ENCODE peak calls at places on chromosomes 5 and 9, in eight cellular contexts. I is upper lobe of left lung, G is SK-N-SH, O is spleen, F is sigmoid colon, X is transverse colon, Z is HCT116, D is K562. Y is an unnamed sample. For H3K9me3, the result is how much of the 10 kb centered on the place peaks cover.

GRCh38 chr9:129834489-129835127 is 467 bp downstream of the C9orf78 start:
- DNase-seq in I (no peak), G (peak), O (peak), F (no peak), X (peak), Z (no peak), D (peak), Y (no peak)

GRCh38 chr5:154753792-154754191 is 1.4 kb upstream of the LARP1 start:
- DNase-seq in I (peak), G (no peak), O (no peak), F (peak), X (peak), Z (no peak), D (peak), Y (no peak)

GRCh38 chr9:138007566-138008080 is 130.0 kb downstream of the CACNA1B start:
- DNase-seq in I (no peak), G (no peak), O (peak), F (peak), X (no peak), Z (no peak), D (no peak), Y (no peak)

GRCh38 chr5:137264573-137264972 is 234.6 kb downstream of the SPOCK1 start:
- DNase-seq in I (no peak), G (no peak), O (no peak), F (no peak), X (no peak), Z (no peak), D (no peak), Y (no peak)

GRCh38 chr9:132514821-132515220 is 67.6 kb upstream of the BARHL1 start:
- DNase-seq in I (no peak), G (no peak), O (no peak), F (no peak), X (no peak), Z (no peak), D (no peak), Y (no peak)

GRCh38 chr9:131405429-131405828 is 11.5 kb downstream of the PRRC2B start:
- DNase-seq in I (peak), G (no peak), O (no peak), F (no peak), X (no peak), Z (no peak), D (peak), Y (no peak)

GRCh38 chr5:61702784-61703183 is 370.7 kb downstream of the ZSWIM6 start:
- DNase-seq in I (no peak), G (no peak), O (no peak), F (no peak), X (no peak), Z (no peak), D (no peak), Y (no peak)

GRCh38 chr9:105054488-105054887 is 126.5 kb upstream of the ABCA1 start:
- DNase-seq in I (no peak), G (no peak), O (no peak), F (peak), X (no peak), Z (no peak), D (no peak), Y (no peak)

GRCh38 chr5:143921525-143922311 is 109.8 kb downstream of the HMHB1 start:
- DNase-seq in I (no peak), G (no peak), O (no peak), F (no peak), X (no peak), Z (no peak), D (no peak), Y (no peak)

GRCh38 chr9:132244582-132245455 is 83.0 kb downstream of the NTNG2 start:
- DNase-seq in I (no peak), G (no peak), O (no peak), F (no peak), X (no peak), Z (no peak), D (no peak), Y (no peak)

GRCh38 chr5:366541-367357 is 45.2 kb downstream of the AHRR start:
- DNase-seq in I (peak), G (no peak), O (peak), F (no peak), X (peak), Z (no peak), D (no peak), Y (no peak)

GRCh38 chr5:84403773-84404172 is 19.1 kb upstream of the EDIL3 start:
- DNase-seq in I (no peak), G (no peak), O (no peak), F (no peak), X (no peak), Z (peak), D (no peak), Y (no peak)

GRCh38 chr5:112142769-112143270 is 276.3 kb downstream of the EPB41L4A start:
- DNase-seq in I (peak), G (no peak), O (no peak), F (no peak), X (no peak), Z (no peak), D (no peak), Y (no peak)

GRCh38 chr5:172488221-172488620 is 33.9 kb upstream of the SH3PXD2B start:
- DNase-seq in I (no peak), G (no peak), O (no peak), F (no peak), X (peak), Z (no peak), D (no peak), Y (no peak)

GRCh38 chr9:3191715-3192114 is 334.1 kb downstream of the RFX3 start:
- DNase-seq in I (no peak), G (no peak), O (no peak), F (no peak), X (no peak), Z (no peak), D (no peak), Y (no peak)

GRCh38 chr9:113577525-113578261 is 114.2 kb downstream of the RGS3 start:
- DNase-seq in I (no peak), G (peak), O (peak), F (no peak), X (no peak), Z (no peak), D (no peak), Y (no peak)

GRCh38 chr9:104361207-104361606 is 142.9 kb upstream of the OR13F1 start:
- DNase-seq in I (no peak), G (no peak), O (no peak), F (no peak), X (no peak), Z (no peak), D (no peak), Y (no peak)

GRCh38 chr9:7828344-7828743 is 28.8 kb upstream of the DMAC1 start:
- DNase-seq in I (no peak), G (no peak), O (no peak), F (no peak), X (no peak), Z (no peak), D (no peak), Y (no peak)

GRCh38 chr5:179530069-179530998 is 20.0 kb upstream of the RUFY1 start:
- DNase-seq in I (peak), G (no peak), O (peak), F (peak), X (peak), Z (no peak), D (peak), Y (no peak)

GRCh38 chr5:108432024-108432423 is 50.1 kb upstream of the FBXL17 start:
- DNase-seq in I (no peak), G (no peak), O (no peak), F (no peak), X (no peak), Z (no peak), D (no peak), Y (no peak)

GRCh38 chr5:74394924-74395880 is 245.3 kb downstream of the ENC1 start:
- DNase-seq in I (no peak), G (peak), O (no peak), F (no peak), X (no peak), Z (no peak), D (no peak), Y (no peak)

DNA sequence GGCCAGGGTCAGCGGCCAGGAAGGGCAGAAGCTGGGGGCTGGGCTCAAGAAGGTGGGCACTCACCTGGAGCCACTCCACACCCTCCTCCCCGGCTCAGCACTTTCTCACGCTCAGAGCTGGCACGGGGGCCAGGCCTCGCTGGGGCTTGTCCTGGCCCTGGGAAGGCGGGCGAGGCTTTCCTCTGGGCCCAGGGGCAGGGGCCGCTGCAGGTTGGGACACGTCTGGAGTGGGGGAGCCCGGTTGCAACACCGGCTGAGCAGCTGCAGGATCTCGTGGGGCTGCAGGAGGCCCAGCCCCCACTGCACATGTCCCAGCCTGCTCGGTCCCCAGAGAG is 38.9 kb upstream of the EGFL7 start:
- DNase-seq in I (peak), G (no peak), O (no peak), F (no peak), X (peak), Z (no peak), D (no peak), Y (no peak)
- TF ChIP-seq POLR2AphosphoS5 in I (no peak), G (no peak), O (no peak), F (no peak), X (no peak), Z (no peak), D (no peak), Y (no peak)

DNA sequence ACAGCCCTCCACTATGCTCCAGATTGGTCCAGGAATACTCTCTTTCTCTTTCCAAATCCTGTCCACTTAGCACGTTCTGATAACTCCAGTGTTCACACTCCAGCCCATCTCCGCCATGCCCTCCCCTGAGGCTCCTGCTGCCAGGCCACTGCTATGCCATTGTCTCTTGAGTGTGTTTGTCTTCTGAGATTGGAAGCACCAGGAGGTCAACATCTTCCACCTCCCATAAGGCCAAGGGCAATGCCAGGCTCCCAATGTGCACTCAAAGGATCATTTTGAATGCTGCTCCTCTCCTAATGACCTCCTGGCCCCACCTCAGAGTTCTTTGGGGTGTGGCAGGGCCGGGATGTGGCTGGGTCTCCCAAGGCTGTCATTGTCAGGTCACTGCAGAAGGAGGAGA is 19.5 kb downstream of the IGIP start:
- DNase-seq in I (no peak), G (no peak), O (no peak), F (no peak), X (no peak), Z (no peak), D (no peak), Y (no peak)
- H3K4me3 ChIP-seq in I (no peak), G (no peak), O (no peak), F (no peak), X (no peak), Z (no peak), D (no peak), Y (no peak)

DNA sequence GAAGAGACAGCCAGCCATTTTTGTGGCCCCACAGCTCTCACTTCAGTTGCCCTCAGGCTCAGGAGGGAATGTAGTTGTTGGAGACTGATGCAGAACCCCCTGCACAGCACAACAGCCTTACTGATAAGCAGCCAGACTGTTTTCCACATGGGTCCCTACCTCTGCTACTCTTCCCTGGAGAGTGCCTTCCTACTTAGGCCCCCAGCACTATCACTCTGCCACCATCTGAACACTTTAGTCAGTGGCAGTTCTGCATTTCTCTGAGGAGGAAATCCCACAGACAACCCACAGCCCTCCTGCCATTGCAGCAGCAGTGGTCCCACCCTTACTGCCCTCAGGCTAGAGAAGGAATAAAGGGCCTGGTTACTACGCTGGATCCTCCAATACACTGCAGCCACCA is 61.8 kb upstream of the PTPRD start:
- DNase-seq in I (no peak), G (no peak), O (no peak), F (no peak), X (no peak), Z (no peak), D (no peak), Y (no peak)
- H3K9me3 ChIP-seq in I (under half), G (under half), O (under half), F (under half), X (under half), Z (under half), D (under half), Y (under half)

GRCh38 chr5:28402590-28403301 is 1364.4 kb upstream of the CDH9 start:
- DNase-seq in I (no peak), G (no peak), O (no peak), F (no peak), X (no peak), Z (no peak), D (no peak), Y (no peak)

GRCh38 chr5:28400076-28400475 is 1361.7 kb upstream of the CDH9 start:
- DNase-seq in I (no peak), G (no peak), O (no peak), F (no peak), X (no peak), Z (no peak), D (no peak), Y (no peak)

GRCh38 chr5:28408186-28408585 is 1369.8 kb upstream of the CDH9 start:
- DNase-seq in I (no peak), G (no peak), O (no peak), F (no peak), X (no peak), Z (no peak), D (no peak), Y (no peak)

GRCh38 chr5:28404363-28405071 is 1366.1 kb upstream of the CDH9 start:
- DNase-seq in I (no peak), G (no peak), O (no peak), F (peak), X (no peak), Z (no peak), D (no peak), Y (no peak)

GRCh38 chr5:28403846-28404245 is 1365.5 kb upstream of the CDH9 start:
- DNase-seq in I (no peak), G (no peak), O (no peak), F (no peak), X (no peak), Z (no peak), D (no peak), Y (peak)
- TF ChIP-seq POLR2AphosphoS5 in I (no peak), G (no peak), O (no peak), F (no peak), X (no peak), Z (no peak), D (no peak), Y (no peak)

DNA sequence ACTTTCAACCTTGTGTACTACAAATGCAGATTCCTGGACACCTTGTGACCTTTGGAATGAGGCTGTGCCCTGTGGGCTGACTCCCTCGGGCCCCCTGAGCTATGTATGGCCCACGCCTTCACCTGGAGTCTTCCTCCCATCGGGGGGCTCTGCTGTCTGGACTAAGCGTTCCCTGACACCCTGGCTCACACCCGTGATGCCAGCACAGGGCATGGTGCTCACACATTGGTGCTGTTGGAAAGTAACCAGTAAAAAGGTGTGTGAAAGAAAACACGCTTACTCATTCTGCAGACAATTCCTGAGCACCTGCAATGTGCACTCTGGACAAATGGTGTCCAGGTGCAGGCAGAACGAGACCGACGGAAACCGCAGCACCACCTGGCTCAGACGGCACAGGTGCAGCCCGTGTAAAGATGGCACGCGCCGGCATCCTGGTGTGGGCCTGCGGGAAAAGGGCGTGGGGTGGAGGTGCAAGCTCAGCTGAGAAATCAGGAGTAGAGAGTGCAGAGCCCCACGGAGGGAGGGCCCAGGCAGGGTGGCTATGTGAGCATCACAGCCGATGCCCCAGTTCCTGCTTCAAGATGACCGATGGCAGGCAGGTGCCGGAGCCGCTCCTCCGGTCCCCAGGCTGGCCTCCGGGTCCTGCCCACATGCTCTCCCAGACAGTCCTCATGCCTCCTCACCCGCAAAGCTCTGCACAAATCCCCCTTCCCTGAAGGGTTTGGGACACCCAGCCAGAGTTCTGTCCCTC is 11.0 kb downstream of the LPCAT1 start:
- DNase-seq in I (peak), G (no peak), O (peak), F (peak), X (peak), Z (no peak), D (no peak), Y (no peak)
- H3K4me3 ChIP-seq in I (no peak), G (no peak), O (no peak), F (no peak), X (no peak), Z (no peak), D (no peak), Y (no peak)

DNA sequence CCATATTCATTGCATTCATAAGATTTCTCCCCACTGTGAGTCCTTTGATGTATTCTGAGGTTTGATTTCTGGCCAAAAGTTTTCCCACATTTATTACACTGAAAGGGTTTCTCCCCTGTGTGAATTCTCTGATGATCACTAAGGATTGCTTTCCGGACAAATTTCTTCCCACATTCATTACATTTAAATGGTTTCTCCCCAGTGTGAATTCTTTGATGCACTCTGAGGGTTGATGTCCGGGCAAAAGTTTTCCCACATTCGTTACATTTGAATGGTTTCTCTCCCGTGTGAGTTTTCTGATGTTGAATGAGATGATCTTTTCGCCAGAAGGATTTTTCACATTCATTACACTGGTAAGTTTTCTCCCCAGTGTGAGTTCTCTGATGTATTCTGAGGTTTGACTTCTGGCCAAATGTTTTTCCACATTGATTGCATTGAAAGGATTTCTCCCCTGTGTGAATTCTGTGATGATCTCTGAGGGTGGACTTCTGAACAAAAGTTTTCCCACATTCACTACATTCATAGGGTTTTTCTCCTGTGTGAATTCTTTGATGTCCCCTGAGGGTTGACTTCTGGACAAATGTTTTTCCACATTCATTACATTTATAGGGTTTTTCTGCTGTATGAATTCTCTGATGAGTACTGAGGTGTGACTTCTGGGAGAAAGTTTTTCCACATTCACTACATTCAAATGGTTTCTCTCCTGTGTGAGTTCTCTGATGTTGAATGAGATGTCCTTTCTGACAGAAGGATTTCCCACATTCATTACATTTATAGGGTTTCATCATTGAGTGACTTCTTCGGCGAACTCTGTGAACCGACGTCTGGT is 18.8 kb downstream of the ZNF510 start:
- DNase-seq in I (no peak), G (no peak), O (no peak), F (no peak), X (no peak), Z (no peak), D (no peak), Y (no peak)
- H3K9me3 ChIP-seq in I (half or more), G (half or more), O (half or more), F (half or more), X (half or more), Z (half or more), D (half or more), Y (half or more)

GRCh38 chr9:121277518-121278275 is 9.7 kb downstream of the GSN start:
- DNase-seq in I (no peak), G (no peak), O (no peak), F (no peak), X (no peak), Z (no peak), D (no peak), Y (no peak)
- TF ChIP-seq POLR2AphosphoS5 in I (no peak), G (peak), O (no peak), F (no peak), X (no peak), Z (no peak), D (no peak), Y (no peak)

Y was measured in SK-N-MC.